ENCODE peak calls at places on chromosomes 4 and X, in nine cellular contexts. X is ovary, F is K562, N is A549, G is upper lobe of left lung, Z is transverse colon, R is H1, I is stomach, D is tibial nerve. U is an unnamed sample.

GRCh38 chr4:54482529-54482961 is 175.2 kb upstream of the KIT start:
- DNase-seq in R (no peak), F (peak), D (no peak), Z (no peak), X (no peak), I (no peak), N (no peak), G (no peak), U (no peak)

GRCh38 chr4:18479825-18480224 is 458.3 kb upstream of the LCORL start:
- DNase-seq in Z (no peak), F (no peak), X (no peak), R (no peak), D (no peak), I (no peak), N (no peak), G (no peak), U (no peak)

GRCh38 chr4:108861339-108861738 is 98.5 kb upstream of the ETNPPL start:
- DNase-seq in N (no peak), R (peak), F (no peak), X (no peak), I (no peak), D (no peak), G (no peak), Z (no peak), U (no peak)

GRCh38 chrX:130108647-130109428 is 1.5 kb downstream of the ELF4 start:
- DNase-seq in X (no peak), G (peak), D (no peak), R (no peak), Z (peak), F (peak), I (no peak), N (peak), U (no peak)

GRCh38 chr4:110049951-110050925 is 137.6 kb downstream of the EGF start:
- DNase-seq in G (peak), I (peak), D (peak), X (no peak), N (peak), Z (peak), F (peak), R (peak), U (no peak)

GRCh38 chr4:55768291-55768690 is 51.3 kb upstream of the EXOC1L start:
- DNase-seq in I (no peak), F (no peak), G (no peak), N (no peak), X (no peak), Z (no peak), D (no peak), R (no peak), U (no peak)

GRCh38 chr4:24808955-24809354 is 13.6 kb downstream of the SOD3 start:
- DNase-seq in F (no peak), R (no peak), G (no peak), Z (no peak), D (no peak), I (no peak), X (no peak), N (no peak), U (no peak)

GRCh38 chrX:42432552-42432951 is 345.4 kb downstream of the PPP1R2C start:
- DNase-seq in I (no peak), G (no peak), N (no peak), R (no peak), X (no peak), D (no peak), Z (no peak), F (no peak), U (no peak)

GRCh38 chr4:126268106-126268505 is 953.4 kb downstream of the FAT4 start:
- DNase-seq in Z (no peak), G (no peak), F (no peak), R (no peak), N (no peak), D (no peak), X (no peak), I (no peak), U (no peak)

GRCh38 chr4:2638730-2639129 is 102.3 kb downstream of the FAM193A start:
- DNase-seq in X (no peak), R (no peak), N (no peak), G (no peak), Z (no peak), F (no peak), D (no peak), I (no peak), U (peak)

GRCh38 chrX:82816572-82816971 is 691.5 kb upstream of the POU3F4 start:
- DNase-seq in I (no peak), N (no peak), X (no peak), Z (no peak), G (no peak), R (no peak), F (no peak), D (no peak), U (no peak)

GRCh38 chr4:186149872-186150271 is 41.5 kb upstream of the CYP4V2 start:
- DNase-seq in N (no peak), R (peak), X (peak), I (peak), D (peak), F (peak), Z (peak), G (no peak), U (peak)

GRCh38 chrX:132594129-132594528 is 105.3 kb upstream of the MBNL3 start:
- DNase-seq in R (no peak), I (no peak), G (no peak), F (no peak), X (no peak), Z (no peak), N (no peak), D (no peak), U (no peak)

GRCh38 chr4:42709392-42710065 is 52.6 kb upstream of the ATP8A1 start:
- DNase-seq in Z (no peak), D (no peak), G (no peak), R (no peak), X (no peak), N (no peak), I (no peak), F (no peak), U (no peak)

GRCh38 chr4:142265536-142265935 is 580.6 kb downstream of the INPP4B start:
- DNase-seq in D (no peak), R (no peak), G (no peak), N (peak), Z (no peak), I (no peak), X (no peak), F (no peak), U (no peak)

GRCh38 chr4:142264961-142265360 is 581.1 kb downstream of the INPP4B start:
- DNase-seq in I (no peak), F (no peak), D (no peak), X (no peak), Z (no peak), N (no peak), G (no peak), R (no peak), U (no peak)

GRCh38 chr4:142262956-142263355 is 583.1 kb downstream of the INPP4B start:
- DNase-seq in X (no peak), Z (no peak), G (no peak), I (no peak), R (no peak), F (no peak), N (no peak), D (no peak), U (no peak)

GRCh38 chr4:142267101-142267500 is 579.0 kb downstream of the INPP4B start:
- DNase-seq in X (no peak), R (no peak), F (no peak), G (no peak), D (no peak), Z (no peak), N (no peak), I (no peak), U (no peak)

DNA sequence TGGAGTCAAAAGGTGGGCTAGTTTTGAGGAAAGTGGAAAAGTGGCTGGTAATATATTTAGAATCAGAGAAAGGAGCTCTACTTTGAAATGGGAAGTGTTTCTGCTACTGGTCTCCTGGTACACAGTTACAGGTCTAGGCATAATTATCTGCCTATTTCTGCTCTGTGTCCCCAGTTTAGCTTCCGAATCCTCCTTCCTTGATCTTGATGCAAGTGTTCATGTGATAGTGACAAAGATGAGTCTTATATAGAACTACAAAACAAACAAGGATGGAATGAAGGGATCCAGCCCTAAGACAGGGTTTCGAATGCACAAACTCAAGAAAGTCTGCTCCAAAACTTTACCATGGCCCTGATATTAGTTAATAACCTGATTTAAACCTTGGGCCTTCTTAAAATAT is 580.2 kb downstream of the INPP4B start:
- DNase-seq in F (no peak), R (no peak), N (no peak), Z (no peak), I (no peak), X (no peak), D (no peak), G (no peak), U (no peak)
- TF ChIP-seq CTCF in F (no peak), R (no peak), N (no peak), Z (no peak), I (no peak), X (no peak), D (no peak), G (no peak), U (no peak)

DNA sequence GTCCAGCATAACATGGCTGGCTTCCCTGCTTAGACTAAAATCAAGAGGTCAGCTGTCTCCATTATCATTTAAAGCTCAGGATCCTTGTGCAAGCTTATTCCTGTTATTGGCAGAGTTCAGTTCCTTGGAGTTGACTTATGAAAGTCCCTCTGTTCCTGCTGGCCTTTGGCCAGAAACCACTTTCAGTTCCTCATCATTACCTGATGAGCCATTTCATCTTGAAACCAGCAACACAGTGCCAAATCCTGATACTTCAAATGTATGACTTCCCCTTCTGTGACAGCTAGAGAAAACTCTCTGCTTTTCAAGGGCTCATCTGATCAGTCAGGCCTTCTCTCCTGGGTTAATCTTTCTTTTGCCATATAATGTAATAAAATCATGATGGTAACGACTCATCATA is 110.6 kb upstream of the FSTL5 start:
- DNase-seq in X (no peak), N (no peak), I (peak), D (peak), F (no peak), R (no peak), G (no peak), Z (peak), U (peak)
- TF ChIP-seq EP300 in X (no peak), N (no peak), I (no peak), D (peak), F (no peak), R (no peak), G (no peak), Z (no peak), U (no peak)

DNA sequence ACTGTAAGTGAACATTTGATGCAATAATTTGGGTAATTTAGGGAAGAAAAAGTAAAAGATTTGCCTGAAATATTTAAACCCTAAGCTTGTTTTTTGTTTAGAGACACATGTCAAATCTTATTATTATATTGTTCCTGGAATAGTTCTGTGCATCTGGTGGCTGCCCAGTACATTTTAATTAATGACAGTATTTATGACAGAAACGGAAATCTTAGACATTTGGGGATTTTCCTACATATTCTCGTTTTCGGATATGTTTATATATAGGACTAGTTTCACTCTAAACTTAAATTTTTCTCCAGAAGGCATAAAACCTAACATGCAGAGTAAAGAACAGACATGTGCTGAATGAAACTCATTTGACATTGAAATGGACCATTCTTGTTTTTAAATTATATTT is 125.6 kb upstream of the PAQR3 start:
- DNase-seq in I (no peak), F (no peak), X (no peak), N (no peak), R (no peak), Z (no peak), D (no peak), G (no peak), U (no peak)
- TF ChIP-seq CTCF in I (no peak), F (no peak), X (no peak), N (no peak), R (no peak), Z (no peak), D (no peak), G (no peak), U (no peak)

GRCh38 chr4:122456228-122457106 is at the start of gene IL2:
- DNase-seq in F (no peak), N (no peak), R (no peak), D (no peak), G (no peak), X (no peak), Z (no peak), I (no peak), U (no peak)

GRCh38 chr4:122453384-122454000 is 3.0 kb downstream of the IL2 start:
- DNase-seq in I (no peak), Z (no peak), R (no peak), X (no peak), D (no peak), F (no peak), N (no peak), G (no peak), U (no peak)

DNA sequence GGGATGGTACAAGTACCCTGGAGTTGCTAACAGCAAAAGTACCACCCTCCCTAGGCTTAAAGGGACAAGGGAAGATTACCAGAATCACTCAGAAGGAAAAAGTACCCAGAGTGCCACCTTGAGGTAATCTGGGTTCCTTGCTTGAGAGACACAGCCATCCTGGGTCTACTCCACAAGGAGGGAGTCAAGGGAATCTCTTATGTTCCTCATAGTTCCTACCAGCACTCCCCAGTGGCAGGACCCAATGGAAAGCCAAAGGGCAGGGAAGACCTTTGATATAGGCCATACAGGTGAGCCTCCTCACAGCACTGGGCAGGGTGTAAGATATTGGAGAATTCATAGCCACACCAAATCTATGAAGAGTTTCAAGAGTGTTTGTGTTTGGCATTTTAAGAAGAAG is 5.7 kb downstream of the IL2 start:
- DNase-seq in F (no peak), Z (no peak), D (no peak), R (peak), X (no peak), I (no peak), G (no peak), N (peak), U (no peak)
- TF ChIP-seq EP300 in F (no peak), Z (no peak), D (no peak), R (no peak), X (no peak), I (no peak), G (no peak), N (no peak), U (no peak)